ENCODE peak calls at places on chromosomes 13 and 19, in ten cellular contexts. B is mucosa of descending colon, Y is heart left ventricle, L is colonic mucosa, N is psoas muscle, I is transverse colon, V is gastrocnemius medialis, S is hepatocyte, T is fibroblast of lung, A is tibial nerve. M is an unnamed sample.

GRCh38 chr19:20028611-20029010 is 10.7 kb downstream of the ZNF682 start:
- DNase-seq in A (no peak), T (no peak), S (no peak), N (no peak), B (no peak), V (no peak), Y (no peak), L (no peak), I (no peak), M (no peak)

GRCh38 chr13:102707465-102707864 is 12.6 kb upstream of the METTL21C start:
- DNase-seq in A (no peak), L (no peak), N (no peak), B (no peak), I (no peak), T (peak; percentile 92), S (no peak), Y (no peak), V (no peak), M (no peak)

GRCh38 chr13:86870388-86870966 is 800.7 kb upstream of the SLITRK5 start:
- DNase-seq in I (no peak), T (peak; percentile 49), B (peak; percentile 12), S (peak; percentile 28), N (no peak), L (no peak), V (no peak), Y (no peak), A (no peak), M (no peak)

GRCh38 chr13:40974460-40975407 is 44.4 kb downstream of the ELF1 start:
- DNase-seq in L (peak; percentile 55), S (peak; percentile 58), I (peak; percentile 20), T (peak; percentile 76), B (peak; percentile 55), Y (no peak), V (no peak), N (no peak), A (no peak), M (peak; percentile 42)

GRCh38 chr13:95676775-95677563 is at the start of gene DNAJC3:
- DNase-seq in B (peak; percentile 99), A (peak; percentile 97), L (peak; percentile 98), T (peak; percentile 97), V (peak; percentile 98), N (peak; percentile 99), I (peak; percentile 99), S (peak; percentile 100), Y (peak; percentile 100), M (peak; percentile 99)

GRCh38 chr19:16442386-16443276 is 29.1 kb downstream of the EPS15L1 start:
- DNase-seq in L (peak; percentile 81), V (no peak), N (no peak), I (peak; percentile 81), B (peak; percentile 81), T (no peak), S (peak; percentile 49), A (no peak), Y (no peak), M (no peak)

GRCh38 chr13:24264976-24265375 is 44.4 kb upstream of the C1QTNF9 start:
- DNase-seq in B (peak; percentile 49), S (no peak), A (no peak), T (no peak), Y (peak; percentile 68), V (no peak), L (no peak), I (peak; percentile 51), N (no peak), M (peak; percentile 21)

GRCh38 chr19:45767410-45767880 is 1.6 kb downstream of the SIX5 start:
- DNase-seq in Y (peak; percentile 87), S (peak; percentile 84), A (peak; percentile 81), L (peak; percentile 75), I (peak; percentile 74), N (peak; percentile 83), V (peak; percentile 84), T (peak; percentile 90), B (peak; percentile 69), M (peak; percentile 77)

DNA sequence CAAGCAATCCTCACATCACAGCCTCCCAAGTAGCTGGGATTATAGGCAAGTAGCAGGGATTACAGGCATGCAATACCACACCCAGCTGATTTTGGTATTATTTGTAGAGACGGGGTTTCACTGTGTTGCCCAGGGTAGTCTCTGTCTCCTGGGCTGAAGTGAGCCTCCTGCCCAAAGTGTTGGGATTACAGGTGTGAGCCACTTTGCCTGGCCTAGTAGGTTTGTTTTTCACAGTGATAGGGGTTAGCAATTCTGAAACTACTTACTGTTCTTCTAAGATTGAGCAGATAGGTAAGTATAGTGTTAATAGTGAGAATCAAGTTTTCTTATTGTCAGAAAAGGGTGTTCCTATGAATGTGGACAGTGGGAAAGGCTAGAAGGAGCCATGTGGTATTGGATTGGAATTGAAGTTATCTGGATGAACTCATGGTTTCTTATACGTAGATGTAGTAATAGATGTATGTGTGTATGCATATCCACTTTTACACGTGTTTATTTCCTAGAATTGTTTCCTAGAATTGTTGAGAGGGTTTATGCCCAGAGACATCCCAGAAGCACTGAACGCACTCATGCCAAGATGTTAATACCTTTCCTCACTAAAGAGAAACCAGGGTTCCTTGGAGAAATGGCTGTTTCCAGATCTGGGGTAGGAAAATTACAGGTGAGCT is 49.1 kb downstream of the SAE1 start:
- DNase-seq in L (no peak), Y (no peak), I (no peak), V (no peak), A (no peak), B (no peak), N (no peak), T (no peak), S (no peak), M (no peak)
- H3K4me1 ChIP-seq in L (peaks cover 4% of the 10 kb centered on the region), Y (peaks cover 53% of the 10 kb centered on the region), I (peaks cover 15% of the 10 kb centered on the region), V (peaks cover 16% of the 10 kb centered on the region), A (peaks cover 27% of the 10 kb centered on the region), B (peaks cover 13% of the 10 kb centered on the region), N (peaks cover 5% of the 10 kb centered on the region), T (peaks cover 8% of the 10 kb centered on the region), S (no peaks in the 10 kb centered on the region), M (no peaks in the 10 kb centered on the region)

GRCh38 chr19:4084547-4084877 is 17.8 kb upstream of the ZBTB7A start:
- DNase-seq in V (no peak), B (no peak), I (no peak), A (no peak), T (no peak), N (no peak), Y (no peak), L (no peak), S (no peak), M (no peak)
- H3K4me1 ChIP-seq in V (no peaks in the 10 kb centered on the region), B (peaks cover 36% of the 10 kb centered on the region), I (peaks cover 29% of the 10 kb centered on the region), A (peaks cover 28% of the 10 kb centered on the region), T (no peaks in the 10 kb centered on the region), N (no peaks in the 10 kb centered on the region), Y (peaks cover 10% of the 10 kb centered on the region), L (peaks cover 26% of the 10 kb centered on the region), S (peaks cover 7% of the 10 kb centered on the region), M (no peaks in the 10 kb centered on the region)

GRCh38 chr19:12783849-12784393 is 7.4 kb upstream of the JUNB start:
- DNase-seq in B (peak; percentile 58), L (peak; percentile 71), N (peak; percentile 59), S (peak; percentile 68), A (no peak), V (no peak), T (no peak), I (peak; percentile 73), Y (peak; percentile 88), M (peak; percentile 30)
- H3K4me1 ChIP-seq in B (peaks cover 66% of the 10 kb centered on the region), L (peaks cover 35% of the 10 kb centered on the region), N (peaks cover 37% of the 10 kb centered on the region), S (peaks cover 75% of the 10 kb centered on the region), A (peaks cover 89% of the 10 kb centered on the region), V (peaks cover 61% of the 10 kb centered on the region), T (peaks cover 45% of the 10 kb centered on the region), I (peaks cover 69% of the 10 kb centered on the region), Y (peaks cover 76% of the 10 kb centered on the region), M (peaks cover 66% of the 10 kb centered on the region)

GRCh38 chr19:30062331-30063183 is 120.5 kb downstream of the URI1 start:
- DNase-seq in B (no peak), N (no peak), I (no peak), Y (no peak), L (no peak), V (no peak), T (no peak), S (no peak), A (no peak), M (peak; percentile 9)

GRCh38 chr19:30060872-30061556 is 119.0 kb downstream of the URI1 start:
- DNase-seq in L (no peak), Y (no peak), N (no peak), B (no peak), A (no peak), S (no peak), V (no peak), T (no peak), I (no peak), M (no peak)

GRCh38 chr19:30063184-30064020 is 121.4 kb downstream of the URI1 start:
- DNase-seq in N (no peak), S (no peak), T (no peak), V (no peak), L (no peak), I (no peak), Y (no peak), B (no peak), A (no peak), M (peak; percentile 9)

GRCh38 chr19:30059741-30060140 is 117.7 kb downstream of the URI1 start:
- DNase-seq in N (no peak), T (no peak), B (no peak), L (no peak), A (no peak), I (no peak), Y (no peak), V (no peak), S (no peak), M (no peak)

GRCh38 chr19:30061557-30062330 is 119.7 kb downstream of the URI1 start:
- DNase-seq in B (no peak), L (no peak), I (no peak), V (no peak), T (no peak), S (no peak), A (no peak), N (no peak), Y (no peak), M (peak; percentile 4)
- H3K4me1 ChIP-seq in B (no peaks in the 10 kb centered on the region), L (no peaks in the 10 kb centered on the region), I (no peaks in the 10 kb centered on the region), V (no peaks in the 10 kb centered on the region), T (no peaks in the 10 kb centered on the region), S (no peaks in the 10 kb centered on the region), A (peaks cover 4% of the 10 kb centered on the region), N (no peaks in the 10 kb centered on the region), Y (no peaks in the 10 kb centered on the region), M (no peaks in the 10 kb centered on the region)

DNA sequence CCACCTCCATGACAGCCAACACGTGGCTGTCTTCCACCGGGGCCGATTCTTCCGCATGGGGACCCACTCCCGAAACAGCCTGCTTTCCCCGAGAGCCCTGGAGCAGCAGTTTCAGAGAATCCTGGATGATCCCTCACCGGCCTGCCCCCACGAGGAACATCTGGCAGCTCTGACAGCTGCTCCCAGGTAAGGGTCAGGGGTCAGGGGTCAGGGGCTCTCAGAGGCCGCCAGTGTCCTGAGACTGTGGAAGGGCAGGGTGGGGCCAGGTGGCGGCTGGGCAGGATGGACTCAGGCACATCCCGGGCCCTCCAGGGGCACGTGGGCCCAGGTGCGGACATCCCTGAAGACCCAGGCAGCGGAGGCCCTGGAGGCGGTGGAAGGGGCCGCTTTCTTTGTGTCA is 15.0 kb downstream of the CPT1C start:
- DNase-seq in S (no peak), A (no peak), B (no peak), N (no peak), I (no peak), T (no peak), Y (no peak), L (no peak), V (no peak), M (no peak)
- H3K4me1 ChIP-seq in S (no peaks in the 10 kb centered on the region), A (no peaks in the 10 kb centered on the region), B (no peaks in the 10 kb centered on the region), N (no peaks in the 10 kb centered on the region), I (no peaks in the 10 kb centered on the region), T (peaks cover 4% of the 10 kb centered on the region), Y (no peaks in the 10 kb centered on the region), L (no peaks in the 10 kb centered on the region), V (no peaks in the 10 kb centered on the region), M (no peaks in the 10 kb centered on the region)

M was measured in testis.